ENCODE peak calls at places on chromosomes 16 and 17, in four cellular contexts. D is MM.1S, R is OCI-LY7, C is NCI-H1092. B is an unnamed sample.
A peak's percentile ranks its signal among the peaks of the same experiment; 100 is the strongest.

GRCh38 chr16:78321611-78322010 is 222.2 kb downstream of the WWOX start:
- DNase-seq in D (no peak), R (no peak), C (peak; percentile 30), B (no peak)

GRCh38 chr17:63550816-63551639 is 751 bp downstream of the DCAF7 start:
- DNase-seq in D (no peak), R (peak; percentile 41), C (peak; percentile 49), B (peak; percentile 34)

GRCh38 chr17:81417049-81417878 is 22.0 kb downstream of the BAHCC1 start:
- DNase-seq in D (no peak), R (no peak), C (no peak), B (no peak)

GRCh38 chr17:44655983-44656700 is at the start of gene MEIOC:
- DNase-seq in D (no peak), R (peak; percentile 12), C (no peak), B (peak; percentile 15)

GRCh38 chr16:75203106-75203505 is 3.9 kb downstream of the CTRB2 start:
- DNase-seq in D (no peak), R (no peak), C (no peak), B (no peak)

GRCh38 chr16:28873543-28874201 is 4.6 kb upstream of the ATP2A1 start:
- DNase-seq in D (peak; percentile 21), R (peak; percentile 50), C (no peak), B (peak; percentile 47)

GRCh38 chr17:45050680-45051059 is 762 bp downstream of the DCAKD start:
- DNase-seq in D (peak; percentile 31), R (peak; percentile 57), C (no peak), B (peak; percentile 59)

GRCh38 chr17:68642118-68642412 is 40.9 kb upstream of the FAM20A start:
- DNase-seq in D (no peak), R (no peak), C (no peak), B (no peak)

GRCh38 chr17:72117748-72118587 is 2.9 kb upstream of the SOX9 start:
- DNase-seq in D (no peak), R (no peak), C (no peak), B (no peak)

GRCh38 chr17:83194761-83195329 is 115.4 kb downstream of the METRNL start:
- DNase-seq in D (no peak), R (no peak), C (no peak), B (no peak)

GRCh38 chr17:40791808-40792436 is 7.8 kb downstream of the KRT28 start:
- DNase-seq in D (peak; percentile 31), R (no peak), C (no peak), B (peak; percentile 22)

B was measured in GM12865.